ENCODE peak calls at places on chromosomes 12 and 14, in nine cellular contexts. U, N, J, Y, O, L, K, X and W are unnamed samples.

GRCh38 chr14:30874120-30874998 is at the start of gene COCH:
- DNase-seq in U (peak; percentile 47), N (no peak), J (peak; percentile 47), Y (peak; percentile 16), O (no peak), L (no peak), K (no peak), X (peak; percentile 78), W (no peak)

GRCh38 chr12:16605666-16606116 is 271 bp downstream of the LMO3 start:
- DNase-seq in U (no peak), N (no peak), J (no peak), Y (peak; percentile 50), O (no peak), L (peak; percentile 12), K (no peak), X (peak; percentile 53), W (no peak)

GRCh38 chr14:98614741-98615140 is 657.3 kb downstream of the BCL11B start:
- DNase-seq in U (no peak), N (no peak), J (no peak), Y (no peak), O (no peak), L (no peak), K (no peak), X (no peak), W (no peak)

GRCh38 chr12:112450725-112451124 is 32.0 kb downstream of the PTPN11 start:
- DNase-seq in U (no peak), N (no peak), J (no peak), Y (no peak), O (no peak), L (no peak), K (no peak), X (no peak), W (no peak)

GRCh38 chr14:94103554-94104165 is 6.9 kb upstream of the IFI27 start:
- DNase-seq in U (no peak), N (no peak), J (no peak), Y (no peak), O (no peak), L (no peak), K (no peak), X (no peak), W (no peak)

GRCh38 chr14:94237983-94238382 is 55.1 kb downstream of the SERPINA10 start:
- DNase-seq in U (no peak), N (no peak), J (no peak), Y (no peak), O (no peak), L (no peak), K (no peak), X (no peak), W (no peak)

GRCh38 chr12:40515041-40515825 is 177.0 kb upstream of the CNTN1 start:
- DNase-seq in U (no peak), N (no peak), J (no peak), Y (peak; percentile 29), O (no peak), L (no peak), K (no peak), X (no peak), W (no peak)

GRCh38 chr14:96502621-96503251 is 554 bp downstream of the PAPOLA start:
- DNase-seq in U (peak; percentile 83), N (no peak), J (peak; percentile 57), Y (peak; percentile 68), O (no peak), L (peak; percentile 13), K (no peak), X (peak; percentile 33), W (no peak)

GRCh38 chr12:2354151-2354991 is 301.6 kb downstream of the CACNA1C start:
- DNase-seq in U (no peak), N (no peak), J (no peak), Y (no peak), O (no peak), L (no peak), K (no peak), X (peak; percentile 81), W (no peak)

GRCh38 chr14:101945171-101945570 is 19.2 kb upstream of the DYNC1H1 start:
- DNase-seq in U (no peak), N (no peak), J (no peak), Y (no peak), O (no peak), L (no peak), K (no peak), X (no peak), W (no peak)

GRCh38 chr14:67520482-67520881 is 12.6 kb upstream of the PLEKHH1 start:
- DNase-seq in U (no peak), N (no peak), J (no peak), Y (no peak), O (no peak), L (no peak), K (no peak), X (no peak), W (no peak)

GRCh38 chr14:96897184-96897583 is 100.0 kb downstream of the VRK1 start:
- DNase-seq in U (no peak), N (no peak), J (no peak), Y (no peak), O (no peak), L (no peak), K (no peak), X (no peak), W (no peak)

GRCh38 chr12:106274575-106275081 is 26.8 kb upstream of the CKAP4 start:
- DNase-seq in U (no peak), N (no peak), J (no peak), Y (peak; percentile 54), O (no peak), L (no peak), K (no peak), X (no peak), W (no peak)

GRCh38 chr12:76942276-76942675 is 63.5 kb upstream of the CSRP2 start:
- DNase-seq in U (no peak), N (no peak), J (peak; percentile 23), Y (peak; percentile 65), O (no peak), L (peak; percentile 69), K (no peak), X (no peak), W (no peak)

GRCh38 chr14:102539544-102540309 is 30.2 kb upstream of the ANKRD9 start:
- DNase-seq in U (no peak), N (no peak), J (no peak), Y (no peak), O (no peak), L (peak; percentile 58), K (no peak), X (peak; percentile 92), W (no peak)

GRCh38 chr14:91390165-91390778 is 27.3 kb downstream of the CCDC88C start:
- DNase-seq in U (no peak), N (no peak), J (no peak), Y (no peak), O (no peak), L (no peak), K (no peak), X (no peak), W (no peak)

GRCh38 chr12:6238875-6239274 is 38.7 kb downstream of the CD9 start:
- DNase-seq in U (peak; percentile 10), N (no peak), J (no peak), Y (no peak), O (no peak), L (no peak), K (no peak), X (no peak), W (no peak)

GRCh38 chr12:109759076-109759420 is 45.4 kb downstream of the FAM222A start:
- DNase-seq in U (peak; percentile 35), N (no peak), J (no peak), Y (no peak), O (no peak), L (no peak), K (no peak), X (no peak), W (peak; percentile 44)

GRCh38 chr12:106918746-106919145 is 37.0 kb upstream of the TMEM263 start:
- DNase-seq in U (no peak), N (no peak), J (no peak), Y (no peak), O (no peak), L (peak; percentile 8), K (no peak), X (peak; percentile 21), W (no peak)

GRCh38 chr12:56476972-56477432 is 8.6 kb downstream of the SPRYD4 start:
- DNase-seq in U (no peak), N (no peak), J (no peak), Y (no peak), O (no peak), L (no peak), K (no peak), X (no peak), W (no peak)